ENCODE peak calls at places on chromosomes 7 and 10, in nine cellular contexts. One of them, this sample, is unnamed.

GRCh38 chr7:130486114-130486962 is 5.5 kb upstream of the MEST start:
- DNase-seq in esophagus squamous epithelium: no peak
- DNase-seq in heart left ventricle: peak; percentile 32
- DNase-seq in neural progenitor cell: peak; percentile 88
- DNase-seq in MM.1S: peak; percentile 89
- DNase-seq in right cardiac atrium: peak; percentile 58
- DNase-seq in CD8-positive, alpha-beta memory T cell: peak; percentile 70
- DNase-seq in cardiac muscle cell: peak; percentile 59
- DNase-seq in neuronal stem cell: peak; percentile 71
- DNase-seq in this sample: peak; percentile 47

GRCh38 chr10:114566064-114566463 is 92.0 kb downstream of the ABLIM1 start:
- DNase-seq in esophagus squamous epithelium: no peak
- DNase-seq in heart left ventricle: no peak
- DNase-seq in neural progenitor cell: no peak
- DNase-seq in MM.1S: no peak
- DNase-seq in right cardiac atrium: no peak
- DNase-seq in CD8-positive, alpha-beta memory T cell: no peak
- DNase-seq in cardiac muscle cell: no peak
- DNase-seq in neuronal stem cell: no peak
- DNase-seq in this sample: no peak

GRCh38 chr7:4965295-4966022 is 6.5 kb upstream of the MMD2 start:
- DNase-seq in esophagus squamous epithelium: no peak
- DNase-seq in heart left ventricle: no peak
- DNase-seq in neural progenitor cell: no peak
- DNase-seq in MM.1S: no peak
- DNase-seq in right cardiac atrium: no peak
- DNase-seq in CD8-positive, alpha-beta memory T cell: no peak
- DNase-seq in cardiac muscle cell: no peak
- DNase-seq in neuronal stem cell: no peak
- DNase-seq in this sample: no peak

GRCh38 chr10:133115981-133116380 is 28.3 kb downstream of the ADGRA1 start:
- DNase-seq in esophagus squamous epithelium: no peak
- DNase-seq in heart left ventricle: no peak
- DNase-seq in neural progenitor cell: no peak
- DNase-seq in MM.1S: no peak
- DNase-seq in right cardiac atrium: no peak
- DNase-seq in CD8-positive, alpha-beta memory T cell: no peak
- DNase-seq in cardiac muscle cell: no peak
- DNase-seq in neuronal stem cell: no peak
- DNase-seq in this sample: no peak

GRCh38 chr7:136957391-136957790 is 88.9 kb downstream of the CHRM2 start:
- DNase-seq in esophagus squamous epithelium: no peak
- DNase-seq in heart left ventricle: no peak
- DNase-seq in neural progenitor cell: no peak
- DNase-seq in MM.1S: no peak
- DNase-seq in right cardiac atrium: no peak
- DNase-seq in CD8-positive, alpha-beta memory T cell: no peak
- DNase-seq in cardiac muscle cell: no peak
- DNase-seq in neuronal stem cell: no peak
- DNase-seq in this sample: no peak

GRCh38 chr10:3803884-3804741 is 19.1 kb upstream of the KLF6 start:
- DNase-seq in esophagus squamous epithelium: no peak
- DNase-seq in heart left ventricle: no peak
- DNase-seq in neural progenitor cell: no peak
- DNase-seq in MM.1S: no peak
- DNase-seq in right cardiac atrium: no peak
- DNase-seq in CD8-positive, alpha-beta memory T cell: peak; percentile 68
- DNase-seq in cardiac muscle cell: peak; percentile 45
- DNase-seq in neuronal stem cell: no peak
- DNase-seq in this sample: peak; percentile 76

GRCh38 chr10:61882621-61883375 is 18.7 kb upstream of the ARID5B start:
- DNase-seq in esophagus squamous epithelium: no peak
- DNase-seq in heart left ventricle: no peak
- DNase-seq in neural progenitor cell: no peak
- DNase-seq in MM.1S: no peak
- DNase-seq in right cardiac atrium: no peak
- DNase-seq in CD8-positive, alpha-beta memory T cell: no peak
- DNase-seq in cardiac muscle cell: peak; percentile 23
- DNase-seq in neuronal stem cell: no peak
- DNase-seq in this sample: no peak

GRCh38 chr7:20053334-20054104 is 163.7 kb downstream of the MACC1 start:
- DNase-seq in esophagus squamous epithelium: no peak
- DNase-seq in heart left ventricle: no peak
- DNase-seq in neural progenitor cell: no peak
- DNase-seq in MM.1S: no peak
- DNase-seq in right cardiac atrium: no peak
- DNase-seq in CD8-positive, alpha-beta memory T cell: no peak
- DNase-seq in cardiac muscle cell: no peak
- DNase-seq in neuronal stem cell: no peak
- DNase-seq in this sample: no peak

GRCh38 chr7:152076940-152077933 is 51.8 kb downstream of the GALNT11 start:
- DNase-seq in esophagus squamous epithelium: no peak
- DNase-seq in heart left ventricle: no peak
- DNase-seq in neural progenitor cell: no peak
- DNase-seq in MM.1S: no peak
- DNase-seq in right cardiac atrium: no peak
- DNase-seq in CD8-positive, alpha-beta memory T cell: no peak
- DNase-seq in cardiac muscle cell: no peak
- DNase-seq in neuronal stem cell: no peak
- DNase-seq in this sample: no peak

GRCh38 chr7:23396222-23396621 is 74.1 kb downstream of the IGF2BP3 start:
- DNase-seq in esophagus squamous epithelium: no peak
- DNase-seq in heart left ventricle: no peak
- DNase-seq in neural progenitor cell: no peak
- DNase-seq in MM.1S: no peak
- DNase-seq in right cardiac atrium: no peak
- DNase-seq in CD8-positive, alpha-beta memory T cell: no peak
- DNase-seq in cardiac muscle cell: peak; percentile 84
- DNase-seq in neuronal stem cell: no peak
- DNase-seq in this sample: no peak

GRCh38 chr7:43318188-43318587 is 205.7 kb downstream of the HECW1 start:
- DNase-seq in esophagus squamous epithelium: no peak
- DNase-seq in heart left ventricle: no peak
- DNase-seq in neural progenitor cell: no peak
- DNase-seq in MM.1S: no peak
- DNase-seq in right cardiac atrium: no peak
- DNase-seq in CD8-positive, alpha-beta memory T cell: no peak
- DNase-seq in cardiac muscle cell: peak; percentile 30
- DNase-seq in neuronal stem cell: no peak
- DNase-seq in this sample: no peak

GRCh38 chr7:2209146-2209960 is 23.4 kb downstream of the MAD1L1 start:
- DNase-seq in esophagus squamous epithelium: no peak
- DNase-seq in heart left ventricle: peak; percentile 75
- DNase-seq in neural progenitor cell: peak; percentile 86
- DNase-seq in MM.1S: no peak
- DNase-seq in right cardiac atrium: peak; percentile 77
- DNase-seq in CD8-positive, alpha-beta memory T cell: peak; percentile 28
- DNase-seq in cardiac muscle cell: peak; percentile 83
- DNase-seq in neuronal stem cell: peak; percentile 58
- DNase-seq in this sample: peak; percentile 30

GRCh38 chr10:112649492-112650152 is 202.6 kb downstream of the VTI1A start:
- DNase-seq in esophagus squamous epithelium: no peak
- DNase-seq in heart left ventricle: no peak
- DNase-seq in neural progenitor cell: no peak
- DNase-seq in MM.1S: no peak
- DNase-seq in right cardiac atrium: no peak
- DNase-seq in CD8-positive, alpha-beta memory T cell: no peak
- DNase-seq in cardiac muscle cell: peak; percentile 15
- DNase-seq in neuronal stem cell: no peak
- DNase-seq in this sample: no peak

GRCh38 chr7:51346136-51346535 is 29.5 kb upstream of the COBL start:
- DNase-seq in esophagus squamous epithelium: no peak
- DNase-seq in heart left ventricle: no peak
- DNase-seq in neural progenitor cell: no peak
- DNase-seq in MM.1S: no peak
- DNase-seq in right cardiac atrium: no peak
- DNase-seq in CD8-positive, alpha-beta memory T cell: no peak
- DNase-seq in cardiac muscle cell: no peak
- DNase-seq in neuronal stem cell: no peak
- DNase-seq in this sample: no peak

GRCh38 chr7:51350195-51350896 is 33.7 kb upstream of the COBL start:
- DNase-seq in esophagus squamous epithelium: no peak
- DNase-seq in heart left ventricle: no peak
- DNase-seq in neural progenitor cell: no peak
- DNase-seq in MM.1S: no peak
- DNase-seq in right cardiac atrium: peak; percentile 19
- DNase-seq in CD8-positive, alpha-beta memory T cell: no peak
- DNase-seq in cardiac muscle cell: peak; percentile 19
- DNase-seq in neuronal stem cell: no peak
- DNase-seq in this sample: no peak

GRCh38 chr7:51340936-51341335 is 24.3 kb upstream of the COBL start:
- DNase-seq in esophagus squamous epithelium: no peak
- DNase-seq in heart left ventricle: no peak
- DNase-seq in neural progenitor cell: no peak
- DNase-seq in MM.1S: no peak
- DNase-seq in right cardiac atrium: no peak
- DNase-seq in CD8-positive, alpha-beta memory T cell: no peak
- DNase-seq in cardiac muscle cell: no peak
- DNase-seq in neuronal stem cell: no peak
- DNase-seq in this sample: no peak

GRCh38 chr7:51340029-51340838 is 23.6 kb upstream of the COBL start:
- DNase-seq in esophagus squamous epithelium: no peak
- DNase-seq in heart left ventricle: no peak
- DNase-seq in neural progenitor cell: no peak
- DNase-seq in MM.1S: no peak
- DNase-seq in right cardiac atrium: no peak
- DNase-seq in CD8-positive, alpha-beta memory T cell: no peak
- DNase-seq in cardiac muscle cell: no peak
- DNase-seq in neuronal stem cell: no peak
- DNase-seq in this sample: no peak

DNA sequence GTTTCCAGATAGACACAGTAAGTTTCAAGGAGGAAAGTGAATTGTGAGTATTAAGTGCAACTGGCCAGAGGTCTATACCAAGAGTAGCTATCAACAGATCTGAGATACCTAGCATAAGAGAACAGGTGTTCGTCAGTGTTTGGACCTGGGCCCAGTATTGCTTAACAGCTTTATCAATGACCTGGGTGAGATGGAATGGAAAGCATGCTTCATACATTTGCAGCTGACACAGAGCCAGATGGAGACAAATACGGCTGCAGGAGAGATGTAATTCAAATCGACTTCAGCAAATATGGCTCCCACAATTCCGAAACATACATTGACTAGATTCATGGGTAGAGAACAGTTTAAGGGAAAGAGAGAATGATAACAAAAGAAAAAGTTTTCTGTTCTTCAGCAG is 27.8 kb upstream of the COBL start:
- DNase-seq in esophagus squamous epithelium: no peak
- DNase-seq in heart left ventricle: no peak
- DNase-seq in neural progenitor cell: no peak
- DNase-seq in MM.1S: no peak
- DNase-seq in right cardiac atrium: no peak
- DNase-seq in CD8-positive, alpha-beta memory T cell: no peak
- DNase-seq in cardiac muscle cell: no peak
- DNase-seq in neuronal stem cell: no peak
- DNase-seq in this sample: no peak
- H3K4me1 ChIP-seq in esophagus squamous epithelium: no peaks in the 10 kb centered on the region
- H3K4me1 ChIP-seq in heart left ventricle: no peaks in the 10 kb centered on the region
- H3K4me1 ChIP-seq in neural progenitor cell: no peaks in the 10 kb centered on the region
- H3K4me1 ChIP-seq in MM.1S: no peaks in the 10 kb centered on the region
- H3K4me1 ChIP-seq in right cardiac atrium: peaks cover 5% of the 10 kb centered on the region
- H3K4me1 ChIP-seq in CD8-positive, alpha-beta memory T cell: no peaks in the 10 kb centered on the region
- H3K4me1 ChIP-seq in cardiac muscle cell: no peaks in the 10 kb centered on the region
- H3K4me1 ChIP-seq in neuronal stem cell: no peaks in the 10 kb centered on the region
- H3K4me1 ChIP-seq in this sample: no peaks in the 10 kb centered on the region

GRCh38 chr10:77105756-77106155 is 531.9 kb downstream of the KCNMA1 start:
- DNase-seq in esophagus squamous epithelium: no peak
- DNase-seq in heart left ventricle: no peak
- DNase-seq in neural progenitor cell: no peak
- DNase-seq in MM.1S: no peak
- DNase-seq in right cardiac atrium: no peak
- DNase-seq in CD8-positive, alpha-beta memory T cell: no peak
- DNase-seq in cardiac muscle cell: peak; percentile 46
- DNase-seq in neuronal stem cell: no peak
- DNase-seq in this sample: no peak
- H3K9me3 ChIP-seq in esophagus squamous epithelium: no peaks in the 10 kb centered on the region
- H3K9me3 ChIP-seq in heart left ventricle: no peaks in the 10 kb centered on the region
- H3K9me3 ChIP-seq in neural progenitor cell: no peaks in the 10 kb centered on the region
- H3K9me3 ChIP-seq in MM.1S: no peaks in the 10 kb centered on the region
- H3K9me3 ChIP-seq in right cardiac atrium: no peaks in the 10 kb centered on the region
- H3K9me3 ChIP-seq in CD8-positive, alpha-beta memory T cell: no peaks in the 10 kb centered on the region
- H3K9me3 ChIP-seq in cardiac muscle cell: no peaks in the 10 kb centered on the region
- H3K9me3 ChIP-seq in neuronal stem cell: no peaks in the 10 kb centered on the region
- H3K9me3 ChIP-seq in this sample: no peaks in the 10 kb centered on the region

DNA sequence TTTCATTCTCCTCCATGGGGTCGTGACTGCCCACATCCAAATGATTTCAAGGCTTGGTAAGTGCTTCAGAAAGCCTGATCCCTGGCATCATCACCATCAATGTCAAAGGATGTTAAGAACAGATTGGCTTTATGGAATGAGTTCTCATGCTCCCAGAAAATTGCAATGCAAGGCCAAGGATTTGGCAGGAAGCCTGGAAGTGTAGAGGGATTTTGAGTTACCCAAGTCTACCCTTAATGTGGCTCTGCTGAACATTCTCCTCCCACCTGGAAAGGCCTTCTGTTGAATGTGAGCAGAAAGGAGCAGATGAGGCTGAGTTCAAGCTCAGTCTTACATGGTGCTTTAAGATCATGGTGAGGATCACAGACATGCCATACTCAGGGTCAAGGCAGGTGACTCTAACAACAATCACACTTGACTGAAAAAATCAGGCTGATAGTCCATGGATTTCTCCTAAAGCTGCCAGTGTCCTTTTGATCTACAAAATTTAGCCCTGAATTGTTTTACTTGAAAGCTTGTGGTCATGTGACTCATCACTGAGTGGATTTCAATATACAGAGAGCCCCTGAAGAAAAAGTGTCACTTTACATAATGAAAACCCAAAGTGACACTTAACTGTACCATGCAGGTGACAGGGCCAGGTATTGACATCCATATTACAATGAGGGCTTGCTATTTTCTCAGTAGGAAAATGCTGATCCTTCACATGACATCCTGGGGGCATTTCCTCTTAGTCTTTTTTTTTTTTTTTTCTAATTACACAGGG is 111.1 kb upstream of the PDLIM1 start:
- DNase-seq in esophagus squamous epithelium: no peak
- DNase-seq in heart left ventricle: no peak
- DNase-seq in neural progenitor cell: no peak
- DNase-seq in MM.1S: no peak
- DNase-seq in right cardiac atrium: no peak
- DNase-seq in CD8-positive, alpha-beta memory T cell: no peak
- DNase-seq in cardiac muscle cell: no peak
- DNase-seq in neuronal stem cell: no peak
- DNase-seq in this sample: no peak
- H3K27ac ChIP-seq in esophagus squamous epithelium: no peak overlapping the region
- H3K27ac ChIP-seq in heart left ventricle: peak overlapping the region; percentile 98
- H3K27ac ChIP-seq in neural progenitor cell: no peak overlapping the region
- H3K27ac ChIP-seq in MM.1S: no peak overlapping the region
- H3K27ac ChIP-seq in right cardiac atrium: peak overlapping the region; percentile 72
- H3K27ac ChIP-seq in CD8-positive, alpha-beta memory T cell: no peak overlapping the region
- H3K27ac ChIP-seq in cardiac muscle cell: no peak overlapping the region
- H3K27ac ChIP-seq in neuronal stem cell: no peak overlapping the region
- H3K27ac ChIP-seq in this sample: no peak overlapping the region

DNA sequence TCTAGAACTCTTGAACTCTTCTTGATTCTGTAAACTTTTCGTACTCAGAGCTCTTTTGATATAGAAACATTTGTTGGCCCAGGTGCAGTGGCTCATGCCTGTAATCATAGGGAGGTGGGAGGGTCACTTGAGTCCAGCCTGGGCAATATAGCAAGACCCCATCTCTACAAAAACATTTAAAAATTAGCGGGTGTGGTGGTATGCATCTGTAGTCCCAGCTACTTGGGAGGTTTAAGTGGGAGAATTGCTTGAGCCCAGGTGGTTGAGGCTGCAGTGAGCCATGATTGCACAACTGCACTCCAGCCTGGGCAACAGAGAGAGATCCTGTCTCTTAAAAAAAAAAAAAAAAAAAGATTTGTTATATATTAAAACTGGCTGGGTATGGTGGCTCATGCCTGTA is 121.6 kb downstream of the BAMBI start:
- DNase-seq in esophagus squamous epithelium: no peak
- DNase-seq in heart left ventricle: no peak
- DNase-seq in neural progenitor cell: no peak
- DNase-seq in MM.1S: no peak
- DNase-seq in right cardiac atrium: no peak
- DNase-seq in CD8-positive, alpha-beta memory T cell: no peak
- DNase-seq in cardiac muscle cell: no peak
- DNase-seq in neuronal stem cell: no peak
- DNase-seq in this sample: no peak
- H3K4me1 ChIP-seq in esophagus squamous epithelium: no peaks in the 10 kb centered on the region
- H3K4me1 ChIP-seq in heart left ventricle: no peaks in the 10 kb centered on the region
- H3K4me1 ChIP-seq in neural progenitor cell: peaks cover 13% of the 10 kb centered on the region
- H3K4me1 ChIP-seq in MM.1S: no peaks in the 10 kb centered on the region
- H3K4me1 ChIP-seq in right cardiac atrium: no peaks in the 10 kb centered on the region
- H3K4me1 ChIP-seq in CD8-positive, alpha-beta memory T cell: no peaks in the 10 kb centered on the region
- H3K4me1 ChIP-seq in cardiac muscle cell: peaks cover 5% of the 10 kb centered on the region
- H3K4me1 ChIP-seq in neuronal stem cell: no peaks in the 10 kb centered on the region
- H3K4me1 ChIP-seq in this sample: no peaks in the 10 kb centered on the region